ENCODE peak calls at places on chromosome 7, in ten cellular contexts. One of them, this sample, is unnamed.
A peak's percentile ranks its signal among the peaks of the same experiment; 100 is the strongest.

GRCh38 chr7:919114-919442 is 35.4 kb downstream of the ADAP1 start:
- DNase-seq in colonic mucosa: no peak
- DNase-seq in neural crest cell: no peak
- DNase-seq in RWPE1: no peak
- DNase-seq in nephron progenitor cell: peak; percentile 1
- DNase-seq in ovary: peak; percentile 24
- DNase-seq in AG04450: no peak
- DNase-seq in mucosa of descending colon: peak; percentile 53
- DNase-seq in heart right ventricle: no peak
- DNase-seq in brain microvascular endothelial cell: no peak
- DNase-seq in this sample: no peak

GRCh38 chr7:31119249-31119648 is 67.1 kb downstream of the ADCYAP1R1 start:
- DNase-seq in AG04450: no peak
- DNase-seq in brain microvascular endothelial cell: no peak
- DNase-seq in neural crest cell: no peak
- DNase-seq in heart right ventricle: no peak
- DNase-seq in colonic mucosa: no peak
- DNase-seq in nephron progenitor cell: no peak
- DNase-seq in RWPE1: no peak
- DNase-seq in ovary: no peak
- DNase-seq in mucosa of descending colon: no peak
- DNase-seq in this sample: no peak

GRCh38 chr7:151254851-151255250 is 6.4 kb upstream of the SMARCD3 start:
- DNase-seq in colonic mucosa: no peak
- DNase-seq in heart right ventricle: no peak
- DNase-seq in brain microvascular endothelial cell: no peak
- DNase-seq in AG04450: no peak
- DNase-seq in neural crest cell: no peak
- DNase-seq in RWPE1: no peak
- DNase-seq in mucosa of descending colon: no peak
- DNase-seq in nephron progenitor cell: no peak
- DNase-seq in ovary: no peak
- DNase-seq in this sample: no peak

GRCh38 chr7:985915-986741 is 3.1 kb downstream of the CYP2W1 start:
- DNase-seq in heart right ventricle: no peak
- DNase-seq in mucosa of descending colon: no peak
- DNase-seq in AG04450: no peak
- DNase-seq in RWPE1: no peak
- DNase-seq in neural crest cell: no peak
- DNase-seq in ovary: peak; percentile 82
- DNase-seq in colonic mucosa: no peak
- DNase-seq in nephron progenitor cell: no peak
- DNase-seq in brain microvascular endothelial cell: peak; percentile 36
- DNase-seq in this sample: peak; percentile 22

GRCh38 chr7:6392712-6393666 is 54.8 kb downstream of the DAGLB start:
- DNase-seq in mucosa of descending colon: peak; percentile 88
- DNase-seq in RWPE1: peak; percentile 75
- DNase-seq in brain microvascular endothelial cell: peak; percentile 84
- DNase-seq in heart right ventricle: peak; percentile 82
- DNase-seq in neural crest cell: no peak
- DNase-seq in AG04450: no peak
- DNase-seq in colonic mucosa: peak; percentile 96
- DNase-seq in ovary: peak; percentile 61
- DNase-seq in nephron progenitor cell: no peak
- DNase-seq in this sample: peak; percentile 93

GRCh38 chr7:65233409-65234034 is 140.1 kb upstream of the ZNF92 start:
- DNase-seq in ovary: no peak
- DNase-seq in heart right ventricle: no peak
- DNase-seq in neural crest cell: no peak
- DNase-seq in RWPE1: no peak
- DNase-seq in mucosa of descending colon: no peak
- DNase-seq in brain microvascular endothelial cell: no peak
- DNase-seq in nephron progenitor cell: no peak
- DNase-seq in colonic mucosa: no peak
- DNase-seq in AG04450: no peak
- DNase-seq in this sample: no peak

GRCh38 chr7:100464791-100465190 is 731 bp upstream of the SPACDR start:
- DNase-seq in RWPE1: no peak
- DNase-seq in neural crest cell: no peak
- DNase-seq in mucosa of descending colon: no peak
- DNase-seq in heart right ventricle: no peak
- DNase-seq in ovary: no peak
- DNase-seq in colonic mucosa: no peak
- DNase-seq in nephron progenitor cell: no peak
- DNase-seq in brain microvascular endothelial cell: no peak
- DNase-seq in AG04450: no peak
- DNase-seq in this sample: no peak

GRCh38 chr7:149771199-149771636 is 2.2 kb downstream of the ZNF467 start:
- DNase-seq in AG04450: no peak
- DNase-seq in colonic mucosa: no peak
- DNase-seq in brain microvascular endothelial cell: no peak
- DNase-seq in nephron progenitor cell: no peak
- DNase-seq in heart right ventricle: no peak
- DNase-seq in RWPE1: no peak
- DNase-seq in neural crest cell: no peak
- DNase-seq in mucosa of descending colon: no peak
- DNase-seq in ovary: no peak
- DNase-seq in this sample: no peak

GRCh38 chr7:39609462-39610149 is 13.8 kb upstream of the RALA start:
- DNase-seq in colonic mucosa: no peak
- DNase-seq in AG04450: no peak
- DNase-seq in RWPE1: no peak
- DNase-seq in mucosa of descending colon: no peak
- DNase-seq in neural crest cell: peak; percentile 26
- DNase-seq in heart right ventricle: peak; percentile 6
- DNase-seq in ovary: no peak
- DNase-seq in brain microvascular endothelial cell: no peak
- DNase-seq in nephron progenitor cell: peak; percentile 60
- DNase-seq in this sample: no peak

GRCh38 chr7:29284586-29285450 is 90.2 kb downstream of the CHN2 start:
- DNase-seq in nephron progenitor cell: no peak
- DNase-seq in mucosa of descending colon: no peak
- DNase-seq in ovary: no peak
- DNase-seq in heart right ventricle: no peak
- DNase-seq in brain microvascular endothelial cell: no peak
- DNase-seq in RWPE1: peak; percentile 49
- DNase-seq in colonic mucosa: no peak
- DNase-seq in AG04450: no peak
- DNase-seq in neural crest cell: no peak
- DNase-seq in this sample: no peak

GRCh38 chr7:129495987-129496386 is 6.3 kb upstream of the SMKR1 start:
- DNase-seq in RWPE1: no peak
- DNase-seq in ovary: no peak
- DNase-seq in mucosa of descending colon: no peak
- DNase-seq in colonic mucosa: no peak
- DNase-seq in AG04450: no peak
- DNase-seq in nephron progenitor cell: no peak
- DNase-seq in neural crest cell: no peak
- DNase-seq in brain microvascular endothelial cell: no peak
- DNase-seq in heart right ventricle: no peak
- DNase-seq in this sample: no peak

GRCh38 chr7:49638166-49638565 is 135.3 kb upstream of the VWC2 start:
- DNase-seq in colonic mucosa: no peak
- DNase-seq in ovary: no peak
- DNase-seq in AG04450: no peak
- DNase-seq in mucosa of descending colon: no peak
- DNase-seq in nephron progenitor cell: no peak
- DNase-seq in RWPE1: no peak
- DNase-seq in neural crest cell: no peak
- DNase-seq in brain microvascular endothelial cell: no peak
- DNase-seq in heart right ventricle: no peak
- DNase-seq in this sample: no peak
- TF ChIP-seq CTCF in colonic mucosa: no peak
- TF ChIP-seq CTCF in ovary: no peak
- TF ChIP-seq CTCF in AG04450: no peak
- TF ChIP-seq CTCF in mucosa of descending colon: no peak
- TF ChIP-seq CTCF in nephron progenitor cell: no peak
- TF ChIP-seq CTCF in RWPE1: no peak
- TF ChIP-seq CTCF in neural crest cell: no peak
- TF ChIP-seq CTCF in brain microvascular endothelial cell: no peak
- TF ChIP-seq CTCF in heart right ventricle: no peak
- TF ChIP-seq CTCF in this sample: no peak

DNA sequence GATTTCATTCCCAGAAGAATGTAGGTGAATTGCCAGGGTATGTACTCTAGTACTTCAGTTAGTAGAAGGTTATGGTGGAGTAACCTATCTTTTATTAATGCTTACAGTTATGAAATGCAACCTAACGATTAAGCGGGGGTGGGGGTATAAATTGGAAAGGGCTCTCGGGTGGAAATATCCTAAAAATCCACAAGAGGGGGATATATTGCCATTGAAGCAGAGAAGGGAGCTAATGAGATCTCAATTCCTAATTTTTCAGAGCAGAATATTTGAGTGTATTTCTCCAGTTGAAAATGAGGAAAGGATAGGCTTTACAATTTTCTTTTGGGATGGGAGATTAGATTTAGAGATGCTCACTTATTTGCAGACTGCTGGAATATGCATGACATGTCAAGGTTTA is 90.8 kb downstream of the DNAJB9 start:
- DNase-seq in neural crest cell: no peak
- DNase-seq in brain microvascular endothelial cell: peak; percentile 10
- DNase-seq in heart right ventricle: no peak
- DNase-seq in mucosa of descending colon: no peak
- DNase-seq in colonic mucosa: no peak
- DNase-seq in ovary: no peak
- DNase-seq in nephron progenitor cell: no peak
- DNase-seq in RWPE1: no peak
- DNase-seq in AG04450: no peak
- DNase-seq in this sample: peak; percentile 20
- TF ChIP-seq CTCF in neural crest cell: peak; percentile 60
- TF ChIP-seq CTCF in brain microvascular endothelial cell: peak; percentile 54
- TF ChIP-seq CTCF in heart right ventricle: no peak
- TF ChIP-seq CTCF in mucosa of descending colon: no peak
- TF ChIP-seq CTCF in colonic mucosa: no peak
- TF ChIP-seq CTCF in ovary: no peak
- TF ChIP-seq CTCF in nephron progenitor cell: peak; percentile 34
- TF ChIP-seq CTCF in RWPE1: no peak
- TF ChIP-seq CTCF in AG04450: peak; percentile 38
- TF ChIP-seq CTCF in this sample: no peak

GRCh38 chr7:134441264-134441663 is 17.6 kb downstream of the AKR1B1 start:
- DNase-seq in AG04450: no peak
- DNase-seq in heart right ventricle: no peak
- DNase-seq in mucosa of descending colon: no peak
- DNase-seq in ovary: no peak
- DNase-seq in RWPE1: no peak
- DNase-seq in nephron progenitor cell: no peak
- DNase-seq in colonic mucosa: no peak
- DNase-seq in neural crest cell: no peak
- DNase-seq in brain microvascular endothelial cell: no peak
- DNase-seq in this sample: no peak

GRCh38 chr7:134442441-134443220 is 16.3 kb downstream of the AKR1B1 start:
- DNase-seq in mucosa of descending colon: no peak
- DNase-seq in AG04450: no peak
- DNase-seq in ovary: no peak
- DNase-seq in RWPE1: no peak
- DNase-seq in brain microvascular endothelial cell: no peak
- DNase-seq in colonic mucosa: no peak
- DNase-seq in neural crest cell: no peak
- DNase-seq in nephron progenitor cell: no peak
- DNase-seq in heart right ventricle: no peak
- DNase-seq in this sample: no peak

GRCh38 chr7:134440067-134440466 is 18.8 kb downstream of the AKR1B1 start:
- DNase-seq in heart right ventricle: peak; percentile 37
- DNase-seq in neural crest cell: no peak
- DNase-seq in brain microvascular endothelial cell: no peak
- DNase-seq in ovary: no peak
- DNase-seq in nephron progenitor cell: no peak
- DNase-seq in mucosa of descending colon: no peak
- DNase-seq in RWPE1: no peak
- DNase-seq in colonic mucosa: no peak
- DNase-seq in AG04450: no peak
- DNase-seq in this sample: no peak

GRCh38 chr7:134438946-134439345 is 20.0 kb downstream of the AKR1B1 start:
- DNase-seq in AG04450: no peak
- DNase-seq in ovary: no peak
- DNase-seq in RWPE1: no peak
- DNase-seq in colonic mucosa: no peak
- DNase-seq in neural crest cell: no peak
- DNase-seq in heart right ventricle: no peak
- DNase-seq in brain microvascular endothelial cell: no peak
- DNase-seq in nephron progenitor cell: no peak
- DNase-seq in mucosa of descending colon: no peak
- DNase-seq in this sample: no peak

DNA sequence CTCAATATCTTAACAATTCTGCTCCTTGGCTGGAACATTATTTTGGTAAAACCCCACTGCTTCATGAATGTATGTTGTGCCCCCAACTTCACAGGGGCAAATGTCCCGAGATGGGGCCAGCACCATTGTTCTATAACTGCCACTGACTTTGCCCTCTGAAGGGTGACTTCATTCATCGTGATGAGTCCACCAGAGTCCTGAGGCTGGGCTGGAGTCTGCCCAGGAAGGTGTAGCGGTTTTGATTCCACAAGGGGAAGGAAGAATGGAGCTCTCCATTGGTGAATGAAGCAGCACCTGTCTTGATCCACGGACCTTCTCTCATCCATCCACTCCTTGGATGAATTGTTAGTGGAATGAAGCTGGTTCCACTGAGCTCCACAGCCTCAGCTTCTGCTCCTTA is 18.4 kb downstream of the AKR1B1 start:
- DNase-seq in neural crest cell: no peak
- DNase-seq in nephron progenitor cell: no peak
- DNase-seq in mucosa of descending colon: no peak
- DNase-seq in RWPE1: no peak
- DNase-seq in colonic mucosa: no peak
- DNase-seq in heart right ventricle: no peak
- DNase-seq in brain microvascular endothelial cell: no peak
- DNase-seq in AG04450: no peak
- DNase-seq in ovary: no peak
- DNase-seq in this sample: no peak
- TF ChIP-seq CTCF in neural crest cell: no peak
- TF ChIP-seq CTCF in nephron progenitor cell: no peak
- TF ChIP-seq CTCF in mucosa of descending colon: no peak
- TF ChIP-seq CTCF in RWPE1: no peak
- TF ChIP-seq CTCF in colonic mucosa: no peak
- TF ChIP-seq CTCF in heart right ventricle: no peak
- TF ChIP-seq CTCF in brain microvascular endothelial cell: no peak
- TF ChIP-seq CTCF in AG04450: no peak
- TF ChIP-seq CTCF in ovary: no peak
- TF ChIP-seq CTCF in this sample: no peak

GRCh38 chr7:84025332-84025927 is 169.2 kb downstream of the SEMA3A start:
- DNase-seq in nephron progenitor cell: peak; percentile 5
- DNase-seq in brain microvascular endothelial cell: peak; percentile 95
- DNase-seq in neural crest cell: no peak
- DNase-seq in heart right ventricle: peak; percentile 18
- DNase-seq in colonic mucosa: no peak
- DNase-seq in AG04450: peak; percentile 84
- DNase-seq in mucosa of descending colon: no peak
- DNase-seq in ovary: no peak
- DNase-seq in RWPE1: peak; percentile 41
- DNase-seq in this sample: peak; percentile 59
- TF ChIP-seq CTCF in nephron progenitor cell: no peak
- TF ChIP-seq CTCF in brain microvascular endothelial cell: no peak
- TF ChIP-seq CTCF in neural crest cell: no peak
- TF ChIP-seq CTCF in heart right ventricle: no peak
- TF ChIP-seq CTCF in colonic mucosa: no peak
- TF ChIP-seq CTCF in AG04450: no peak
- TF ChIP-seq CTCF in mucosa of descending colon: no peak
- TF ChIP-seq CTCF in ovary: no peak
- TF ChIP-seq CTCF in RWPE1: no peak
- TF ChIP-seq CTCF in this sample: no peak

This sample was measured in MCF 10A.